ENCODE peak calls at places on chromosome 1, in four cellular contexts. T, O, M and A are unnamed samples.
A peak's percentile ranks its signal among the peaks of the same experiment; 100 is the strongest.

GRCh38 chr1:115277276-115277675 is 60.8 kb downstream of the NGF start:
- DNase-seq in T (no peak), O (no peak), M (no peak), A (no peak)

GRCh38 chr1:94025383-94026340 is 95.3 kb downstream of the ABCA4 start:
- DNase-seq in T (no peak), O (peak; percentile 24), M (no peak), A (no peak)

GRCh38 chr1:217332426-217333065 is 298.3 kb downstream of the GPATCH2 start:
- DNase-seq in T (no peak), O (no peak), M (no peak), A (no peak)

GRCh38 chr1:55172272-55172671 is 42.9 kb downstream of the USP24 start:
- DNase-seq in T (no peak), O (no peak), M (no peak), A (no peak)

GRCh38 chr1:55720243-55720642 is 505.1 kb upstream of the USP24 start:
- DNase-seq in T (no peak), O (no peak), M (no peak), A (no peak)

GRCh38 chr1:13483946-13484345 is 29.9 kb downstream of the LRRC38 start:
- DNase-seq in T (no peak), O (no peak), M (no peak), A (no peak)

GRCh38 chr1:143736562-143736961 is 235.2 kb downstream of the FAM72C start:
- DNase-seq in T (no peak), O (no peak), M (no peak), A (no peak)

GRCh38 chr1:56517404-56518130 is 61.8 kb downstream of the PLPP3 start:
- DNase-seq in T (no peak), O (no peak), M (no peak), A (no peak)

GRCh38 chr1:3553166-3553939 is 58.0 kb downstream of the MEGF6 start:
- DNase-seq in T (no peak), O (no peak), M (no peak), A (no peak)

GRCh38 chr1:39196244-39197215 is 8.0 kb upstream of the MACF1 start:
- DNase-seq in T (no peak), O (peak; percentile 88), M (no peak), A (peak; percentile 75)